ENCODE peak calls at places on chromosomes 5 and 9, in four cellular contexts. R is body of pancreas, H is nephron progenitor cell, J is uterus. I is an unnamed sample.

GRCh38 chr5:39835371-39835770 is 410.6 kb upstream of the DAB2 start:
- DNase-seq in R (no peak), H (no peak), J (no peak), I (no peak)

GRCh38 chr5:65760504-65761275 is 38.7 kb downstream of the NLN start:
- DNase-seq in R (peak; percentile 32), H (no peak), J (no peak), I (no peak)

GRCh38 chr5:39256472-39256871 is 37.1 kb upstream of the FYB1 start:
- DNase-seq in R (no peak), H (no peak), J (no peak), I (peak; percentile 19)

GRCh38 chr9:127537014-127537413 is 75.1 kb upstream of the STXBP1 start:
- DNase-seq in R (peak; percentile 64), H (no peak), J (no peak), I (no peak)

GRCh38 chr9:127128341-127129072 is 6.1 kb upstream of the ANGPTL2 start:
- DNase-seq in R (no peak), H (no peak), J (peak; percentile 66), I (no peak)

GRCh38 chr9:38003230-38003629 is 65.8 kb downstream of the SHB start:
- DNase-seq in R (no peak), H (no peak), J (no peak), I (no peak)

GRCh38 chr9:100070642-100071041 is 28.2 kb downstream of the ERP44 start:
- DNase-seq in R (no peak), H (no peak), J (no peak), I (no peak)

GRCh38 chr5:3116366-3116765 is 364.9 kb upstream of the IRX2 start:
- DNase-seq in R (no peak), H (peak; percentile 30), J (no peak), I (no peak)

GRCh38 chr5:74239268-74239667 is 401.3 kb downstream of the ENC1 start:
- DNase-seq in R (no peak), H (no peak), J (no peak), I (no peak)

GRCh38 chr9:137077758-137078693 is 709 bp downstream of the UAP1L1 start:
- DNase-seq in R (no peak), H (no peak), J (peak; percentile 26), I (no peak)

GRCh38 chr5:132962429-132962928 is 955 bp downstream of the AFF4 start:
- DNase-seq in R (peak; percentile 44), H (peak; percentile 20), J (peak; percentile 25), I (peak; percentile 22)

GRCh38 chr9:136530472-136531089 is 15.3 kb downstream of the NOTCH1 start:
- DNase-seq in R (no peak), H (no peak), J (no peak), I (no peak)

GRCh38 chr9:87497604-87498045 is at the start of gene DAPK1:
- DNase-seq in R (peak; percentile 80), H (peak; percentile 82), J (peak; percentile 52), I (no peak)

GRCh38 chr5:142053434-142054253 is 40.8 kb upstream of the GNPDA1 start:
- DNase-seq in R (no peak), H (no peak), J (peak; percentile 20), I (no peak)

GRCh38 chr5:178516836-178517235 is 73.4 kb downstream of the COL23A1 start:
- DNase-seq in R (no peak), H (no peak), J (no peak), I (no peak)

GRCh38 chr9:65405253-65405652 is 120.2 kb upstream of the FOXD4L5 start:
- DNase-seq in R (no peak), H (no peak), J (no peak), I (no peak)

GRCh38 chr9:82912639-82913038 is 150.3 kb downstream of the RASEF start:
- DNase-seq in R (no peak), H (no peak), J (no peak), I (no peak)
- TF ChIP-seq CTCF in R (no peak), H (peak; percentile 11), J (no peak), I (no peak)

GRCh38 chr5:42648036-42648435 is 108.6 kb upstream of the CCDC152 start:
- DNase-seq in R (no peak), H (no peak), J (no peak), I (no peak)

GRCh38 chr5:42641321-42642005 is 115.2 kb upstream of the CCDC152 start:
- DNase-seq in R (no peak), H (no peak), J (no peak), I (no peak)

GRCh38 chr5:42648910-42649309 is 107.7 kb upstream of the CCDC152 start:
- DNase-seq in R (no peak), H (no peak), J (no peak), I (no peak)

GRCh38 chr5:42642006-42642405 is 114.6 kb upstream of the CCDC152 start:
- DNase-seq in R (no peak), H (no peak), J (no peak), I (no peak)

DNA sequence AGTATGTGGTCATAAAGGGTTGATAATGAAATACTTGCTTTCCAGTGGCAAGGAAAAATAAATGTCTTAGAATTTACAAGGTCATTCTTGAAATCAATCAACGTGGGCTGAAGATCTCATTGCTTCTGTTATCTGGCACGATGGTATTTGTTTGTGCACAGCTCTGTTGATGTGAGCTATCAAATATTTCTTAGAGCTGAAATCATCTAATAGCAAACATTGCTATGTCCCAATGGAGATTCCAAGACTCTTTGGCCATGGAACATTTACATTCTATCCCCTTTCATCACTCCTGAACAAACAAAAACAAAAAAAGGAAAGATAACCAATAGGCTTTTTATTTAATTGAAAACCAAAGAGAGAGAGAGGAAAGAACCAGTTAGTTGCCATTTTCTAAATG is 111.5 kb upstream of the CCDC152 start:
- DNase-seq in R (no peak), H (no peak), J (no peak), I (no peak)
- TF ChIP-seq CTCF in R (no peak), H (no peak), J (no peak), I (no peak)

GRCh38 chr5:156716981-156717380 is 133.1 kb upstream of the PPP1R2B start:
- DNase-seq in R (no peak), H (no peak), J (no peak), I (no peak)
- TF ChIP-seq CTCF in R (no peak), H (no peak), J (no peak), I (no peak)

GRCh38 chr5:170917113-170917512 is 55.3 kb downstream of the RANBP17 start:
- DNase-seq in R (no peak), H (no peak), J (no peak), I (no peak)
- TF ChIP-seq CTCF in R (peak; percentile 12), H (no peak), J (no peak), I (no peak)

DNA sequence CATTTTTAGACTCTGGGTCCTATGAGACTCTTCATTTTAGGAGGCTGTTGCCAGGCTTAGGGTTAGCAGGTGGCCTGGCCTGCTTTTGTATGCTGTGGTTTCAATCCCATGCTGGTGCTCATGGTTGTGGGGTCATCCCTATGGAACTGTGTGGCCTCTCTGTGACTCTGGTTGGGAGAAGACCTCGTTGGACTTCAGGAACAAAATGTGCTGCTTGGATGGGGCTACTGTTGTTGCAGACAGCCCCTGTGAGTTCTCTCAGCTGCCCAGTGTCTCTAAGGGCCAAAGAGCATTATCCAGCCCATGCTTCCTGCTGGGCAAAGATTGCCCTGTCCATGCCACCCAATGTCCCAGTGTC is 169.5 kb upstream of the S1PR3 start:
- DNase-seq in R (no peak), H (no peak), J (no peak), I (no peak)
- TF ChIP-seq CTCF in R (no peak), H (no peak), J (no peak), I (no peak)

GRCh38 chr9:134325813-134326753 is at the start of gene RXRA:
- DNase-seq in R (peak; percentile 89), H (peak; percentile 87), J (peak; percentile 86), I (peak; percentile 70)
- TF ChIP-seq CTCF in R (no peak), H (no peak), J (peak; percentile 50), I (peak; percentile 17)

GRCh38 chr9:130237763-130238524 is 27.6 kb upstream of the HMCN2 start:
- DNase-seq in R (no peak), H (no peak), J (no peak), I (no peak)

GRCh38 chr9:130239363-130239695 is 26.2 kb upstream of the HMCN2 start:
- DNase-seq in R (no peak), H (no peak), J (no peak), I (no peak)

GRCh38 chr9:130241198-130241535 is 24.4 kb upstream of the HMCN2 start:
- DNase-seq in R (no peak), H (no peak), J (no peak), I (no peak)

GRCh38 chr9:130240410-130241197 is 25.0 kb upstream of the HMCN2 start:
- DNase-seq in R (peak; percentile 57), H (peak; percentile 41), J (peak; percentile 65), I (no peak)

GRCh38 chr9:130239741-130240241 is 25.8 kb upstream of the HMCN2 start:
- DNase-seq in R (no peak), H (no peak), J (no peak), I (no peak)
- TF ChIP-seq CTCF in R (no peak), H (no peak), J (no peak), I (no peak)

GRCh38 chr9:72187296-72187695 is 38.1 kb downstream of the GDA start:
- DNase-seq in R (no peak), H (no peak), J (no peak), I (no peak)

DNA sequence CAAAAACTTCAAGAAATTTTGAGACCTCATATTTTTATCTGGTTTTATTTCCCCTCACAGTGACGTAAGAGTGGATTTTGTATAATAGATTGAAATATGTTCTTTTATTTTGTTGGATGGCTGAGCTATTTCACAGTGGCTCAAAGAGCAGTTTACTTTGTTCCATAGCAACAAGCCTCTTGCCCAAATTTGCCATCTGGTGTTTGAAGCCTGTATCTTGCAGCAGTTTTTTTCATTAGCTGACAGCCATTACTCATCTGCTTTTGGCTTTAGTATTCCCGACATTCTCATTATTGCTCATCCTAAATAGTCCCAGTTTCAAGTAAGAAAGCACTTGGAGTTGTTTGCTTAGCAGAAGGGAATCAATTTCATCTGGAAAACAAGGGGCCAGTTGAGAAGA is 36.3 kb downstream of the GDA start:
- DNase-seq in R (no peak), H (no peak), J (no peak), I (no peak)
- TF ChIP-seq CTCF in R (no peak), H (no peak), J (no peak), I (no peak)